ENCODE peak calls at places on chromosomes 16 and 17, in four cellular contexts. A, E, S and Q are unnamed samples.

GRCh38 chr17:4375039-4375748 is 8.7 kb upstream of the UBE2G1 start:
- DNase-seq in E (no peak), A (no peak), S (no peak), Q (no peak)

GRCh38 chr16:23578096-23578830 is 17.9 kb downstream of the NDUFAB1 start:
- DNase-seq in A (no peak), E (peak; percentile 47), S (no peak), Q (no peak)

GRCh38 chr17:81030726-81031570 is 4.0 kb upstream of the BAIAP2 start:
- DNase-seq in E (no peak), S (peak; percentile 78), A (no peak), Q (no peak)

GRCh38 chr17:46027326-46028325 is 28.6 kb downstream of the STH start:
- DNase-seq in S (no peak), E (no peak), A (no peak), Q (no peak)

GRCh38 chr17:35486920-35487727 is 38.6 kb upstream of the SLFN13 start:
- DNase-seq in E (peak; percentile 87), S (peak; percentile 24), A (no peak), Q (no peak)

GRCh38 chr16:14369734-14370598 is 260.1 kb downstream of the PARN start:
- DNase-seq in S (no peak), A (peak; percentile 83), E (no peak), Q (no peak)

GRCh38 chr16:27244363-27244755 is 24.2 kb downstream of the NSMCE1 start:
- DNase-seq in E (no peak), A (no peak), S (no peak), Q (no peak)

GRCh38 chr17:75365009-75365930 is 40.2 kb downstream of the GRB2 start:
- DNase-seq in A (no peak), E (no peak), S (no peak), Q (no peak)

GRCh38 chr17:18191967-18192366 is 8.3 kb downstream of the ALKBH5 start:
- DNase-seq in S (no peak), E (no peak), A (no peak), Q (no peak)

GRCh38 chr16:852451-853185 is 52.1 kb upstream of the GNG13 start:
- DNase-seq in S (no peak), A (no peak), E (no peak), Q (no peak)

GRCh38 chr16:50833929-50834328 is 92.0 kb downstream of the CYLD start:
- DNase-seq in A (no peak), S (peak; percentile 26), E (no peak), Q (no peak)

GRCh38 chr17:7490144-7490543 is 6.0 kb downstream of the POLR2A start:
- DNase-seq in S (no peak), A (no peak), E (no peak), Q (no peak)

GRCh38 chr17:29136998-29137730 is 43.0 kb downstream of the MYO18A start:
- DNase-seq in E (no peak), A (no peak), S (no peak), Q (no peak)

GRCh38 chr16:50806099-50807062 is 64.5 kb downstream of the CYLD start:
- DNase-seq in E (peak; percentile 76), A (peak; percentile 79), S (peak; percentile 88), Q (peak; percentile 55)

GRCh38 chr17:36598951-36599401 is 2.4 kb upstream of the MRM1 start:
- DNase-seq in E (no peak), A (no peak), S (no peak), Q (no peak)

GRCh38 chr17:65219707-65220106 is 82.5 kb downstream of the RGS9 start:
- DNase-seq in S (no peak), A (no peak), E (no peak), Q (no peak)

GRCh38 chr17:63446218-63446980 is at the start of gene CYB561:
- DNase-seq in E (peak; percentile 78), A (peak; percentile 75), S (peak; percentile 73), Q (no peak)

GRCh38 chr17:42673885-42674754 is 2.7 kb downstream of the PLEKHH3 start:
- DNase-seq in S (no peak), A (no peak), E (peak; percentile 29), Q (no peak)

GRCh38 chr16:17224859-17225258 is 245.9 kb downstream of the XYLT1 start:
- DNase-seq in A (no peak), S (peak; percentile 62), E (peak; percentile 66), Q (no peak)

GRCh38 chr17:6639651-6640535 is 618 bp downstream of the KIAA0753 start:
- DNase-seq in S (no peak), E (peak; percentile 15), A (peak; percentile 38), Q (no peak)

GRCh38 chr17:75048396-75048933 is 1.4 kb downstream of the KCTD2 start:
- DNase-seq in E (peak; percentile 44), S (no peak), A (no peak), Q (no peak)